ENCODE peak calls at places on chromosomes 13 and 19, in eight cellular contexts. K is left ventricle myocardium inferior, P is mucosa of descending colon, O is NCI-H2081, Z is endodermal cell, C is SW480, V is cortex of kidney, T is A172. F is an unnamed sample.

GRCh38 chr19:14837391-14837790 is 2.4 kb upstream of the OR7A5 start:
- DNase-seq in K (no peak), P (no peak), O (no peak), Z (peak), C (no peak), V (no peak), T (no peak), F (no peak)

GRCh38 chr13:97318532-97318931 is 96.4 kb downstream of the MBNL2 start:
- DNase-seq in K (no peak), P (no peak), O (no peak), Z (no peak), C (no peak), V (no peak), T (no peak), F (no peak)

GRCh38 chr13:49958321-49958720 is 22.2 kb upstream of the SPRYD7 start:
- DNase-seq in K (no peak), P (no peak), O (no peak), Z (no peak), C (no peak), V (no peak), T (no peak), F (no peak)

GRCh38 chr13:111177081-111177711 is 62.1 kb downstream of the ARHGEF7 start:
- DNase-seq in K (peak), P (peak), O (peak), Z (no peak), C (no peak), V (no peak), T (no peak), F (peak)

GRCh38 chr19:35261356-35262100 is 7.2 kb upstream of the USF2 start:
- DNase-seq in K (no peak), P (peak), O (no peak), Z (peak), C (no peak), V (no peak), T (no peak), F (no peak)

GRCh38 chr13:109821038-109821545 is 34.7 kb upstream of the IRS2 start:
- DNase-seq in K (no peak), P (no peak), O (no peak), Z (no peak), C (no peak), V (no peak), T (no peak), F (no peak)

GRCh38 chr13:37149380-37149779 is 43.9 kb upstream of the CSNK1A1L start:
- DNase-seq in K (no peak), P (no peak), O (no peak), Z (no peak), C (no peak), V (no peak), T (no peak), F (no peak)

GRCh38 chr19:46678110-46678732 is 17.2 kb upstream of the DACT3 start:
- DNase-seq in K (no peak), P (peak), O (no peak), Z (peak), C (no peak), V (no peak), T (peak), F (no peak)

GRCh38 chr19:19105365-19106060 is 32.8 kb downstream of the TMEM161A start:
- DNase-seq in K (peak), P (peak), O (no peak), Z (peak), C (peak), V (no peak), T (no peak), F (no peak)

GRCh38 chr13:52449323-52450011 is 967 bp downstream of the VPS36 start:
- DNase-seq in K (no peak), P (no peak), O (no peak), Z (no peak), C (peak), V (no peak), T (no peak), F (no peak)

GRCh38 chr13:27379694-27380596 is 44.5 kb upstream of the GTF3A start:
- DNase-seq in K (peak), P (peak), O (peak), Z (peak), C (peak), V (no peak), T (peak), F (no peak)

F was measured in lower lobe of right lung.